ENCODE peak calls at places on chromosomes 13 and 19, in four cellular contexts. One of them, this sample, is unnamed.

GRCh38 chr19:30064776-30065494 is 122.9 kb downstream of the URI1 start:
- DNase-seq in left ventricle myocardium inferior: no peak
- DNase-seq in foreskin fibroblast: no peak
- DNase-seq in IMR-90: no peak
- DNase-seq in this sample: no peak

GRCh38 chr19:22606212-22606553 is 27.9 kb upstream of the ZNF492 start:
- DNase-seq in left ventricle myocardium inferior: no peak
- DNase-seq in foreskin fibroblast: no peak
- DNase-seq in IMR-90: no peak
- DNase-seq in this sample: no peak

GRCh38 chr19:48962029-48962848 is 2.9 kb upstream of the FTL start:
- DNase-seq in left ventricle myocardium inferior: peak
- DNase-seq in foreskin fibroblast: peak
- DNase-seq in IMR-90: no peak
- DNase-seq in this sample: no peak

GRCh38 chr19:56864443-56865125 is 24.1 kb upstream of the PEG3 start:
- DNase-seq in left ventricle myocardium inferior: no peak
- DNase-seq in foreskin fibroblast: no peak
- DNase-seq in IMR-90: no peak
- DNase-seq in this sample: no peak

GRCh38 chr19:44735011-44735410 is 13.5 kb upstream of the BCL3 start:
- DNase-seq in left ventricle myocardium inferior: no peak
- DNase-seq in foreskin fibroblast: no peak
- DNase-seq in IMR-90: no peak
- DNase-seq in this sample: no peak

GRCh38 chr13:25432686-25433085 is 60.9 kb downstream of the ATP8A2 start:
- DNase-seq in left ventricle myocardium inferior: no peak
- DNase-seq in foreskin fibroblast: no peak
- DNase-seq in IMR-90: no peak
- DNase-seq in this sample: no peak

GRCh38 chr13:44398606-44399005 is 25.0 kb downstream of the SERP2 start:
- DNase-seq in left ventricle myocardium inferior: no peak
- DNase-seq in foreskin fibroblast: no peak
- DNase-seq in IMR-90: no peak
- DNase-seq in this sample: no peak

GRCh38 chr13:28324181-28324789 is 170.6 kb downstream of the FLT1 start:
- DNase-seq in left ventricle myocardium inferior: peak
- DNase-seq in foreskin fibroblast: peak
- DNase-seq in IMR-90: peak
- DNase-seq in this sample: peak

GRCh38 chr13:32947886-32948285 is 68.3 kb upstream of the KL start:
- DNase-seq in left ventricle myocardium inferior: no peak
- DNase-seq in foreskin fibroblast: no peak
- DNase-seq in IMR-90: no peak
- DNase-seq in this sample: no peak

GRCh38 chr19:16588824-16589577 is 16.8 kb upstream of the SLC35E1 start:
- DNase-seq in left ventricle myocardium inferior: no peak
- DNase-seq in foreskin fibroblast: no peak
- DNase-seq in IMR-90: no peak
- DNase-seq in this sample: no peak

GRCh38 chr19:35555301-35556005 is 8.0 kb downstream of the ATP4A start:
- DNase-seq in left ventricle myocardium inferior: no peak
- DNase-seq in foreskin fibroblast: peak
- DNase-seq in IMR-90: peak
- DNase-seq in this sample: peak

GRCh38 chr19:11507370-11508078 is 1.9 kb upstream of the ZNF653 start:
- DNase-seq in left ventricle myocardium inferior: no peak
- DNase-seq in foreskin fibroblast: no peak
- DNase-seq in IMR-90: no peak
- DNase-seq in this sample: no peak

GRCh38 chr13:35475131-35475959 is 1.1 kb downstream of the MAB21L1 start:
- DNase-seq in left ventricle myocardium inferior: no peak
- DNase-seq in foreskin fibroblast: peak
- DNase-seq in IMR-90: peak
- DNase-seq in this sample: peak

GRCh38 chr19:34120846-34121639 is 51.3 kb upstream of the LSM14A start:
- DNase-seq in left ventricle myocardium inferior: no peak
- DNase-seq in foreskin fibroblast: peak
- DNase-seq in IMR-90: peak
- DNase-seq in this sample: no peak

GRCh38 chr19:610071-610800 is 20.6 kb downstream of the HCN2 start:
- DNase-seq in left ventricle myocardium inferior: no peak
- DNase-seq in foreskin fibroblast: no peak
- DNase-seq in IMR-90: no peak
- DNase-seq in this sample: no peak

GRCh38 chr19:3061214-3062161 is 807 bp downstream of the TLE5 start:
- DNase-seq in left ventricle myocardium inferior: peak
- DNase-seq in foreskin fibroblast: peak
- DNase-seq in IMR-90: peak
- DNase-seq in this sample: no peak

GRCh38 chr13:31499274-31499673 is 240.1 kb upstream of the RXFP2 start:
- DNase-seq in left ventricle myocardium inferior: no peak
- DNase-seq in foreskin fibroblast: no peak
- DNase-seq in IMR-90: no peak
- DNase-seq in this sample: no peak

GRCh38 chr13:31504918-31505317 is 234.4 kb upstream of the RXFP2 start:
- DNase-seq in left ventricle myocardium inferior: no peak
- DNase-seq in foreskin fibroblast: no peak
- DNase-seq in IMR-90: no peak
- DNase-seq in this sample: no peak

DNA sequence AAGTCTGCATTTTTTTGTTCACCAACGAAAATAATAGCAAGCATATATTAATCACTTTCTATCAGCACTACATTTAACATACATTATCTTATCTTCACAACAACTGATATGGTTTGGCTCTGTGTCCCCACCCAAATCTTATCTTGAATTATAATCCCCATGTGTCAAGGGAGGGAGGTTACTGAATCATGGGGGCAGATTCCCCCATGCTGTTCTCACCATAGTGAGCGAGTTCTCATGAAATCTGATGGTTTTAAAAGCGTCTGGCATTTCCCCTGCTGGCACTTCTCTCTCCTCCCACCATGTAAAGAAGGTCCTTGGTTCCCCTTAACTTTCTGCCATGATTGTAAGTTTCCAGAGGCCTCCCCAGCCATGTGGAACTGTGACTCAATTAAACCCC is 235.7 kb upstream of the RXFP2 start:
- DNase-seq in left ventricle myocardium inferior: no peak
- DNase-seq in foreskin fibroblast: no peak
- DNase-seq in IMR-90: no peak
- DNase-seq in this sample: no peak
- TF ChIP-seq CTCF in left ventricle myocardium inferior: no peak
- TF ChIP-seq CTCF in foreskin fibroblast: no peak
- TF ChIP-seq CTCF in IMR-90: no peak
- TF ChIP-seq CTCF in this sample: no peak

GRCh38 chr19:18073197-18073596 is 13.5 kb downstream of the IL12RB1 start:
- DNase-seq in left ventricle myocardium inferior: no peak
- DNase-seq in foreskin fibroblast: no peak
- DNase-seq in IMR-90: no peak
- DNase-seq in this sample: no peak

GRCh38 chr19:18070181-18070580 is 16.6 kb downstream of the IL12RB1 start:
- DNase-seq in left ventricle myocardium inferior: no peak
- DNase-seq in foreskin fibroblast: no peak
- DNase-seq in IMR-90: no peak
- DNase-seq in this sample: no peak

GRCh38 chr19:18072335-18072734 is 14.4 kb downstream of the IL12RB1 start:
- DNase-seq in left ventricle myocardium inferior: no peak
- DNase-seq in foreskin fibroblast: no peak
- DNase-seq in IMR-90: no peak
- DNase-seq in this sample: no peak

GRCh38 chr19:18069383-18069782 is 17.4 kb downstream of the IL12RB1 start:
- DNase-seq in left ventricle myocardium inferior: no peak
- DNase-seq in foreskin fibroblast: no peak
- DNase-seq in IMR-90: no peak
- DNase-seq in this sample: no peak

DNA sequence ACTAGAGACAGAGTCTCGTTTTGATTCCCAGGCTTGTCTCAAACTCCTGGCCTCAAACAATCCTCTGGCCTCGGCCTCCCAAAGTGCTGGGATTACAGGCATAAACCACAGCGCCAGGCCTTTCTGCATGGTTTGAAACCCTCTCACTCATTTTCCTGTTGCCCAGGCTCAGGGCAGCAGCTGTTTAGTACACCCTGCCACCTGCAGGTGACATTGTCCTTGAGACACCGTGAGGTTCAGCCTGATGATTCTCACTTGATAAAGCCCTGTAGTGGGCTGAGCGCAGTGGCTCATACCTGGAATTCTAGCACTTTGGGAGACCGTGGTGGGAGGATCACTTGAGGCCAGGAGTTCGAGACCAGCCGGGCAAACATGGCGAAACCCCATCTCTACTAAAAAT is 12.5 kb downstream of the IL12RB1 start:
- DNase-seq in left ventricle myocardium inferior: no peak
- DNase-seq in foreskin fibroblast: no peak
- DNase-seq in IMR-90: no peak
- DNase-seq in this sample: no peak
- TF ChIP-seq CTCF in left ventricle myocardium inferior: no peak
- TF ChIP-seq CTCF in foreskin fibroblast: no peak
- TF ChIP-seq CTCF in IMR-90: no peak
- TF ChIP-seq CTCF in this sample: no peak

DNA sequence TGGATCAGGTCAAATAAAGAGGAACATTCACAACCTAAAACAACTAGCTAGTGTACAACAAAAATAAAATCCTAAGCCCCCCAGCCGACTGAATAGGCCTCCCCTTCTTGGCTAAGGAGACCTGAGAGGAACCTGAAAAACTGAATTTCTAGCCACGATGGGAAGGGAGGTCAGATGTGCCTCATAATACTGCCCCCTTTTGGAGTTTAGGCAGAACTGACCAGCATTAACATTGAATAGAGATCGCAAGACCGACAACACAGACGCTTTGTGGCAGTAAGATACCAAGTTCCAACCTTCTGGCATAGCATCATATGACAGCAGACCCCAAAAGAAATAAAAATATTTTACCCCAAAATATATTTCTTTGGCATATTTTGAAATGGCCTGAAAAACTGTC is 15.9 kb downstream of the CBY2 start:
- DNase-seq in left ventricle myocardium inferior: no peak
- DNase-seq in foreskin fibroblast: peak
- DNase-seq in IMR-90: peak
- DNase-seq in this sample: no peak
- TF ChIP-seq CTCF in left ventricle myocardium inferior: peak
- TF ChIP-seq CTCF in foreskin fibroblast: peak
- TF ChIP-seq CTCF in IMR-90: peak
- TF ChIP-seq CTCF in this sample: peak

DNA sequence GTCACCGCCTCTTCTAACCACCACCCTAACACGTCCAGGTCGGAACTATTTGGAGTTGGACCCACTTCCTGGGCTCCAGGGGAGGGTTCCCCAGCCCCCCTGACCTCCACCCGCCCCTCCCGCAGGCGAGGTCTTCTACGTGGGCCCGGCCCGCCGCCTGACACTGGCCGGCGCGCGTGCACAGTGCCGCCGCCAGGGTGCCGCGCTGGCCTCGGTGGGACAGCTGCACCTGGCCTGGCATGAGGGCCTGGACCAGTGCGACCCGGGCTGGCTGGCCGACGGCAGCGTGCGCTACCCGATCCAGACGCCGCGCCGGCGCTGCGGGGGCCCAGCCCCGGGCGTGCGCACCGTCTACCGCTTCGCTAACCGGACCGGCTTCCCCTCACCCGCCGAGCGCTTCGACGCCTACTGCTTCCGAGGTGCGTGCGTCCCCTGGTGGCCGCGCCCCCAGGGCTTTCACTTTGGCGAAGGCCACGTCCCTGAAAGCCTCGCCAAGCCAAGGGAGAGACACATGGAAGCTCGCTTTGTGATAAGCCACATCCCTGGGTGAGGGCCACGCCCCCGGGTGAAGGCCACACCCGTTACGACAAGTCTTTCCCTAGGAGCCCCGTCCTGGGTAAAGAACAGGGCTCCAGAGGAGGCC is 13.2 kb downstream of the NCAN start:
- DNase-seq in left ventricle myocardium inferior: peak
- DNase-seq in foreskin fibroblast: peak
- DNase-seq in IMR-90: peak
- DNase-seq in this sample: peak
- TF ChIP-seq CTCF in left ventricle myocardium inferior: peak
- TF ChIP-seq CTCF in foreskin fibroblast: peak
- TF ChIP-seq CTCF in IMR-90: peak
- TF ChIP-seq CTCF in this sample: peak

GRCh38 chr19:15475169-15475568 is 4.1 kb downstream of the PGLYRP2 start:
- DNase-seq in left ventricle myocardium inferior: no peak
- DNase-seq in foreskin fibroblast: no peak
- DNase-seq in IMR-90: no peak
- DNase-seq in this sample: no peak

GRCh38 chr19:15476334-15476733 is 3.0 kb downstream of the PGLYRP2 start:
- DNase-seq in left ventricle myocardium inferior: no peak
- DNase-seq in foreskin fibroblast: no peak
- DNase-seq in IMR-90: no peak
- DNase-seq in this sample: no peak

GRCh38 chr19:15475611-15476010 is 3.7 kb downstream of the PGLYRP2 start:
- DNase-seq in left ventricle myocardium inferior: no peak
- DNase-seq in foreskin fibroblast: no peak
- DNase-seq in IMR-90: no peak
- DNase-seq in this sample: no peak

GRCh38 chr19:15479391-15480345 is at the start of gene PGLYRP2:
- DNase-seq in left ventricle myocardium inferior: no peak
- DNase-seq in foreskin fibroblast: no peak
- DNase-seq in IMR-90: no peak
- DNase-seq in this sample: no peak
- TF ChIP-seq CTCF in left ventricle myocardium inferior: peak
- TF ChIP-seq CTCF in foreskin fibroblast: no peak
- TF ChIP-seq CTCF in IMR-90: no peak
- TF ChIP-seq CTCF in this sample: no peak

DNA sequence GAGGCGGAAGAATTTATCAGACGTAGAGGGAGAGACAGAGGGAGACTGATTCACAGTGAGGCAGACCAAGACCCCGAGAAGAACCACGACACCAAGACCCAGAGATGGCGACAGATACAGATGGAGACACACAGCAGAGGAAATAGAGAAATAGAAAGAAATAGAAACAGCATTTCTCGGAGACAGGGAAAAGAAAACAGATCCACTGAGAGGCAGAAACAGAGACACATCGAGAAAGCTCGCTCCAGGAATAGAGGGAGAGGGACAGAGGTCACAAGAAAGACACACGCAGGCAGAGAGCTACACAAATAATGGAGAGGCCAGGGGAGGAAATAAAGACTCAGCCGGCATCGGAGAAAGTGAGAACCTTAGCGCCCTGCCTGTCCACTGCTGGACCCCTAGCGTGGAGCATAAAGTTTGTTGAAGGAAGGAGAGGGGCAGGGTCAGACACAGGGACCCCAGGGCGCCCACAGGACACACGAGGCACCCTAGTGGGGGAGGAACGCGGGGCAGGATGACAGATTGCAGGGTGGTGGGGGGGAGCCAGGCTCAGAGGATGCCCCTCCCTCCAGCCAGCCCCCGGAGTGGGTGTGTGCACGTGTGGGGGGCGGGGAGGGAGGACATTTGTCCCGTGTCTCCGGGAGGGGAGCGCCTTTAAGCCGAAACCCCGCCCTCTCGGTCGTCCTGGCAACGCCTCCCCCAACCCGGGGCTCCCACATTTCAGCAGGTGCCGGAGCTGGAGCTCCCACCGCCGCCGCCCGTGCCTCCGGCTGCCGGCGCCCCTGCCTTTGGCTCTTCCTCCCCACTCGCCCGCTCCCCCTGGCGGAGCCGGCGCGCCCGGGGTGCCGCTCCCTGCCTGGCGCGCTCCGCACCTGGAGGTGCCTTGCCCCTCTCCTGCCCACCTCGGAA is at the start of gene PRKCG:
- DNase-seq in left ventricle myocardium inferior: peak
- DNase-seq in foreskin fibroblast: peak
- DNase-seq in IMR-90: no peak
- DNase-seq in this sample: peak
- TF ChIP-seq CTCF in left ventricle myocardium inferior: peak
- TF ChIP-seq CTCF in foreskin fibroblast: peak
- TF ChIP-seq CTCF in IMR-90: peak
- TF ChIP-seq CTCF in this sample: peak